ENCODE peak calls at places on chromosomes 2 and 18, in five cellular contexts. K, T, D, C and B are unnamed samples.

GRCh38 chr2:68466778-68467076 is 367 bp downstream of the FBXO48 start:
- DNase-seq in D (no peak), T (no peak), K (no peak), C (no peak), B (no peak)

GRCh38 chr2:30769891-30770462 is 37.3 kb downstream of the CAPN13 start:
- DNase-seq in C (no peak), K (no peak), T (no peak), D (no peak), B (no peak)

GRCh38 chr2:183592271-183592670 is 468.0 kb downstream of the NUP35 start:
- DNase-seq in T (no peak), K (no peak), D (no peak), C (no peak), B (no peak)

GRCh38 chr2:149741646-149742045 is 154.1 kb upstream of the MMADHC start:
- DNase-seq in K (peak), C (no peak), D (peak), T (no peak), B (no peak)

GRCh38 chr18:3624818-3625716 is 175.1 kb downstream of the TGIF1 start:
- DNase-seq in C (peak), T (no peak), K (peak), D (peak), B (peak)

GRCh38 chr2:127932199-127932877 is 46.6 kb upstream of the AMMECR1L start:
- DNase-seq in D (peak), T (no peak), C (no peak), K (peak), B (peak)

GRCh38 chr2:18362696-18363095 is 197.8 kb downstream of the RDH14 start:
- DNase-seq in C (no peak), K (peak), T (no peak), D (no peak), B (no peak)

GRCh38 chr2:7673843-7674242 is 756.6 kb downstream of the RNF144A start:
- DNase-seq in K (peak), C (no peak), D (no peak), T (no peak), B (no peak)

GRCh38 chr2:171317492-171318125 is 116.2 kb downstream of the METTL8 start:
- DNase-seq in T (no peak), D (no peak), K (peak), C (no peak), B (no peak)

GRCh38 chr2:240350696-240351087 is 84.8 kb upstream of the GPC1 start:
- DNase-seq in D (no peak), K (no peak), C (no peak), T (peak), B (no peak)

GRCh38 chr2:239561448-239562001 is 160.7 kb upstream of the HDAC4 start:
- DNase-seq in D (no peak), C (peak), T (no peak), K (no peak), B (no peak)

GRCh38 chr2:233769260-233769659 is 8.9 kb upstream of the MROH2A start:
- DNase-seq in K (no peak), C (no peak), T (no peak), D (no peak), B (no peak)

GRCh38 chr2:5392658-5393057 is 299.5 kb upstream of the SOX11 start:
- DNase-seq in C (no peak), T (no peak), K (peak), D (peak), B (no peak)

GRCh38 chr18:78725426-78725825 is 254.2 kb upstream of the SALL3 start:
- DNase-seq in D (no peak), K (no peak), T (no peak), C (no peak), B (no peak)

GRCh38 chr18:80198391-80198790 is 48.9 kb downstream of the PARD6G start:
- DNase-seq in D (no peak), T (no peak), C (no peak), K (no peak), B (no peak)

GRCh38 chr2:231250146-231250545 is 51.7 kb downstream of the ARMC9 start:
- DNase-seq in C (no peak), D (no peak), K (no peak), T (no peak), B (no peak)

GRCh38 chr18:24987933-24988840 is 363.8 kb downstream of the ZNF521 start:
- DNase-seq in K (no peak), T (no peak), C (peak), D (no peak), B (no peak)

GRCh38 chr2:28342081-28342967 is 50.3 kb upstream of the FOSL2 start:
- DNase-seq in C (peak), T (peak), D (no peak), K (peak), B (no peak)

GRCh38 chr2:149188291-149188690 is 142.1 kb upstream of the LYPD6 start:
- DNase-seq in K (no peak), T (no peak), D (no peak), C (no peak), B (no peak)

GRCh38 chr2:69547984-69548715 is 95.4 kb downstream of the AAK1 start:
- DNase-seq in D (no peak), C (no peak), T (no peak), K (no peak), B (no peak)

GRCh38 chr2:84077504-84077903 is 381.6 kb downstream of the SUCLG1 start:
- DNase-seq in K (no peak), D (peak), C (peak), T (no peak), B (peak)

GRCh38 chr2:223222397-223222796 is 170.4 kb downstream of the KCNE4 start:
- DNase-seq in T (no peak), K (peak), C (no peak), D (peak), B (peak)

GRCh38 chr2:25076749-25077148 is 34.9 kb downstream of the EFR3B start:
- DNase-seq in T (no peak), K (no peak), C (no peak), D (no peak), B (no peak)

GRCh38 chr2:3461781-3462492 is 57.4 kb downstream of the ADI1 start:
- DNase-seq in C (peak), K (peak), T (peak), D (peak), B (peak)

GRCh38 chr2:240156435-240157146 is 16.1 kb upstream of the OTOS start:
- DNase-seq in C (no peak), D (no peak), K (no peak), T (peak), B (no peak)

GRCh38 chr2:118992740-118993391 is 50.9 kb downstream of the MARCO start:
- DNase-seq in T (no peak), K (no peak), D (peak), C (no peak), B (no peak)

GRCh38 chr18:49168970-49169619 is 218.3 kb upstream of the SMAD7 start:
- DNase-seq in D (no peak), C (no peak), T (no peak), K (no peak), B (peak)

GRCh38 chr2:10532631-10533101 is 84.5 kb upstream of the ODC1 start:
- DNase-seq in K (no peak), T (no peak), D (no peak), C (no peak), B (peak)

GRCh38 chr18:61896767-61897166 is 4.0 kb upstream of the RNF152 start:
- DNase-seq in T (no peak), D (peak), C (no peak), K (peak), B (no peak)

GRCh38 chr18:6357668-6358067 is 57.0 kb downstream of the L3MBTL4 start:
- DNase-seq in D (no peak), T (no peak), K (no peak), C (no peak), B (no peak)

GRCh38 chr2:39781697-39782096 is 2.6 kb upstream of the THUMPD2 start:
- DNase-seq in C (no peak), K (no peak), D (no peak), T (no peak), B (no peak)

GRCh38 chr2:85865539-85866164 is 23.1 kb downstream of the ST3GAL5 start:
- DNase-seq in K (peak), D (no peak), C (no peak), T (no peak), B (no peak)

GRCh38 chr2:59604143-59604542 is 949.3 kb downstream of the BCL11A start:
- DNase-seq in K (no peak), T (no peak), C (no peak), D (no peak), B (no peak)

GRCh38 chr2:145919507-145919906 is 1399.6 kb upstream of the ZEB2 start:
- DNase-seq in D (no peak), K (no peak), C (no peak), T (no peak), B (no peak)
- TF ChIP-seq CTCF in D (no peak), K (no peak), C (peak), T (no peak), B (peak)

GRCh38 chr18:58408665-58409064 is 220.2 kb downstream of the ALPK2 start:
- DNase-seq in D (no peak), K (no peak), T (no peak), C (no peak), B (no peak)

GRCh38 chr18:58409802-58410445 is 219.0 kb downstream of the ALPK2 start:
- DNase-seq in K (no peak), C (no peak), T (no peak), D (no peak), B (no peak)

GRCh38 chr18:58407263-58407648 is 221.6 kb downstream of the ALPK2 start:
- DNase-seq in T (no peak), C (no peak), K (peak), D (no peak), B (no peak)

GRCh38 chr18:58405107-58405898 is 223.6 kb downstream of the ALPK2 start:
- DNase-seq in D (no peak), C (no peak), T (no peak), K (no peak), B (no peak)

GRCh38 chr18:58407649-58408407 is 221.1 kb downstream of the ALPK2 start:
- DNase-seq in K (no peak), T (no peak), C (no peak), D (no peak), B (no peak)
- TF ChIP-seq CTCF in K (no peak), T (no peak), C (no peak), D (no peak), B (peak)

DNA sequence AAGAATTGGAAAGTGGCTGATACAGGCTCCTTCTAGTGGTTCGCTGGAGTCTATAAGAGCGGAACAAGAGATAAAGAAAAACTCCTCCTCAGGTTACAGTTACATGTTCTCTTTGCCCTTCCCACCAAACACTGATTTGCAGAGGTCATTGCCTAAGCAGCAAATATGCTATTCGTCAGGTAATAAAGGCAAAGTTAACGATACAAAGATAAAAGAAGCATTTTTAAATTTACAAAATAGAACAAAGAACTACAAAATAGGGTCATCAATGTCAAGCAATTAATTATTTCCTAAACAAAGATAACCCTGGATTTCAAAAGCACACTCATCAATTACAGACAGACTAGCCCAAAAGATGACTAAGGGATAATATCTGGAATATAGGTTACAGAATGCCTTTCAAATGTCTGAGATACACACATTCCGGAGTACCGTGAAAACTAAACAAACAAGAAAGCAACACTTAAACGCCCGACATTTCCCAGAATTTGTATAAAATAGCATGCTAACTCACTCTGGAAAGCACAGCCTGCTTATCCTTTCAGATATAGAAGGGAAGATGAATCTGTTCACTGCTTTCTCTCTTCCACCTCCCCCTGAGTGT is 186.4 kb downstream of the MREG start:
- DNase-seq in K (peak), C (no peak), D (no peak), T (no peak), B (no peak)
- TF ChIP-seq CTCF in K (no peak), C (no peak), D (no peak), T (no peak), B (no peak)

GRCh38 chr18:12246849-12247808 is 7.0 kb upstream of the CIDEA start:
- DNase-seq in K (no peak), D (no peak), C (no peak), T (no peak), B (no peak)
- TF ChIP-seq CTCF in K (peak), D (no peak), C (no peak), T (no peak), B (no peak)

GRCh38 chr2:78979380-78980238 is 45.9 kb upstream of the REG3G start:
- DNase-seq in T (no peak), C (peak), D (peak), K (no peak), B (peak)
- TF ChIP-seq CTCF in T (peak), C (peak), D (peak), K (peak), B (no peak)

DNA sequence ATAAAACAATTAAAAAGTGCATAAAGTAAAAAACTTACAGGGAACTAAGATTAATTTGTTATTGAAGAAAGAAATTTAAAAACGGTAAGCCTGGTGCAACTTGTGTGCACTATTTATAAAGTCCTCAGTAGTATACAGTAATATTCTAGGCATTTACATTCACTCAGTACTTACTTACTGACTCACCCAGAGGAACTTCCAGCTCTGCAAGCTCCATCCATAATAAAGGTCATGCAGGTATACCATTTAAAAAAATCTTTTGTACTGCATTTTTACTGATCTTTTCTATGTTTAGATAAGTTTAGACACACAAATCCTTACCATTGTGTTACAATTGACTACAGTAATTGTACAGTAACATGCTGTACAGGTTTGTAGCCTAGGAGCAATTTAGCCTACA is 51.5 kb upstream of the NXPH2 start:
- DNase-seq in D (no peak), T (no peak), C (no peak), K (no peak), B (no peak)
- TF ChIP-seq CTCF in D (no peak), T (no peak), C (no peak), K (no peak), B (no peak)